ENCODE peak calls at places on chromosomes 5 and 9, in seven cellular contexts. P is tibial nerve; M is dermis microvascular lymphatic vessel endothelial cell; D is GM19239; H is LoVo; K is NCI-H2107; O is activated naive CD8-positive, alpha-beta T cell treated with anti-CD3 and anti-CD28 coated beads, Interleukin-2, amount 50 U/mL, for 24 hours. Z is an unnamed sample.

GRCh38 chr9:69180670-69181069 is 6.6 kb downstream of the TJP2 start:
- DNase-seq in P (no peak), M (peak; percentile 77), D (no peak), H (peak; percentile 89), K (no peak), O (peak; percentile 33), Z (no peak)

GRCh38 chr5:132076983-132077382 is 3.4 kb downstream of the CSF2 start:
- DNase-seq in P (no peak), M (no peak), D (no peak), H (no peak), K (no peak), O (no peak), Z (no peak)

GRCh38 chr5:53874409-53874808 is 314.0 kb downstream of the NDUFS4 start:
- DNase-seq in P (no peak), M (no peak), D (no peak), H (no peak), K (no peak), O (no peak), Z (no peak)

GRCh38 chr9:14251146-14252071 is 62.5 kb downstream of the NFIB start:
- DNase-seq in P (peak; percentile 39), M (no peak), D (no peak), H (peak; percentile 84), K (peak; percentile 26), O (no peak), Z (peak; percentile 89)

GRCh38 chr5:27020965-27021364 is 17.4 kb downstream of the CDH9 start:
- DNase-seq in P (no peak), M (no peak), D (no peak), H (peak; percentile 34), K (no peak), O (no peak), Z (no peak)

GRCh38 chr5:44952376-44952775 is 143.6 kb downstream of the MRPS30 start:
- DNase-seq in P (no peak), M (peak; percentile 3), D (no peak), H (peak; percentile 38), K (peak; percentile 41), O (no peak), Z (no peak)

GRCh38 chr9:129408535-129409215 is 212.2 kb downstream of the C9orf50 start:
- DNase-seq in P (no peak), M (no peak), D (no peak), H (no peak), K (no peak), O (no peak), Z (no peak)

GRCh38 chr9:34521406-34522045 is 1.3 kb downstream of the ENHO start:
- DNase-seq in P (no peak), M (no peak), D (no peak), H (no peak), K (no peak), O (no peak), Z (no peak)

GRCh38 chr9:135220601-135221575 is 133.4 kb downstream of the OLFM1 start:
- DNase-seq in P (no peak), M (no peak), D (no peak), H (no peak), K (no peak), O (no peak), Z (peak; percentile 62)

GRCh38 chr5:113031132-113031531 is 54.5 kb downstream of the DCP2 start:
- DNase-seq in P (no peak), M (no peak), D (no peak), H (no peak), K (no peak), O (no peak), Z (no peak)

GRCh38 chr5:126100767-126101166 is 322.4 kb upstream of the GRAMD2B start:
- DNase-seq in P (no peak), M (no peak), D (no peak), H (no peak), K (no peak), O (no peak), Z (no peak)